ENCODE peak calls at places on chromosomes 4 and X, in eight cellular contexts. E is stimulated activated CD8-positive, alpha-beta memory T cell treated with anti-CD3 and anti-CD28 coated beads, Interleukin-4, amount 100 ng/mL, for 4 hours; Z is breast epithelium; V is transverse colon; Q is activated CD8-positive, alpha-beta T cell treated with anti-CD3 and anti-CD28 coated beads for 36 hours; K is stimulated activated CD4-positive, alpha-beta T cell treated with anti-CD3 and anti-CD28 coated beads, Interleukin-2, amount 100 ng/mL, for 48 hours; T is activated gamma-delta T cell treated with anti-CD3 and anti-CD28 coated beads, Interleukin-2, amount 50 U/mL, for 16 hours; N is glutamatergic neuron. A is an unnamed sample.

GRCh38 chr4:149823770-149824221 is 8.2 kb upstream of the IQCM start:
- DNase-seq in E (no peak), Z (no peak), V (no peak), Q (no peak), K (no peak), T (no peak), N (no peak), A (no peak)

GRCh38 chrX:153844509-153845082 is 14.3 kb upstream of the PDZD4 start:
- DNase-seq in E (no peak), Z (no peak), V (no peak), Q (no peak), K (no peak), T (no peak), N (no peak), A (no peak)

GRCh38 chr4:76989391-76990061 is 40.0 kb downstream of the SEPTIN11 start:
- DNase-seq in E (peak; percentile 32), Z (no peak), V (peak; percentile 54), Q (peak; percentile 85), K (peak; percentile 21), T (peak; percentile 37), N (no peak), A (no peak)

GRCh38 chr4:162981823-162982222 is 184.9 kb downstream of the NAF1 start:
- DNase-seq in E (no peak), Z (no peak), V (no peak), Q (no peak), K (no peak), T (no peak), N (no peak), A (no peak)

GRCh38 chr4:137519406-137519805 is 12.9 kb downstream of the PCDH18 start:
- DNase-seq in E (no peak), Z (no peak), V (no peak), Q (no peak), K (no peak), T (no peak), N (no peak), A (no peak)

GRCh38 chr4:98447648-98448047 is 186.5 kb downstream of the RAP1GDS1 start:
- DNase-seq in E (no peak), Z (no peak), V (peak; percentile 11), Q (peak; percentile 27), K (no peak), T (no peak), N (no peak), A (no peak)

GRCh38 chr4:15963001-15963451 is at the start of gene FGFBP2:
- DNase-seq in E (peak; percentile 35), Z (no peak), V (peak; percentile 59), Q (peak; percentile 92), K (peak; percentile 36), T (peak; percentile 43), N (peak; percentile 66), A (no peak)

GRCh38 chr4:1357356-1358248 is 10.6 kb downstream of the UVSSA start:
- DNase-seq in E (no peak), Z (no peak), V (no peak), Q (no peak), K (no peak), T (no peak), N (no peak), A (no peak)

GRCh38 chrX:96984538-96984937 is 100.8 kb downstream of the RPA4 start:
- DNase-seq in E (no peak), Z (no peak), V (no peak), Q (no peak), K (no peak), T (no peak), N (no peak), A (no peak)

GRCh38 chr4:3520276-3520675 is 11.9 kb downstream of the LRPAP1 start:
- DNase-seq in E (no peak), Z (no peak), V (no peak), Q (no peak), K (no peak), T (no peak), N (no peak), A (no peak)

GRCh38 chrX:110346681-110347080 is 12.0 kb upstream of the RTL9 start:
- DNase-seq in E (no peak), Z (no peak), V (no peak), Q (no peak), K (no peak), T (no peak), N (peak; percentile 10), A (no peak)

GRCh38 chr4:55499495-55499894 is 47.2 kb downstream of the CLOCK start:
- DNase-seq in E (no peak), Z (no peak), V (no peak), Q (no peak), K (no peak), T (no peak), N (no peak), A (no peak)